ENCODE peak calls at places on chromosomes 3 and 15, in four cellular contexts. Z, M, R and X are unnamed samples.

GRCh38 chr15:68230157-68231100 is 901 bp upstream of the CLN6 start:
- DNase-seq in R (no peak), M (no peak), Z (peak; percentile 15), X (no peak)

GRCh38 chr3:192830279-192831110 is 87.2 kb downstream of the MB21D2 start:
- DNase-seq in R (no peak), M (no peak), Z (no peak), X (no peak)

GRCh38 chr3:45612138-45612537 is 17.6 kb downstream of the LIMD1 start:
- DNase-seq in Z (no peak), R (no peak), M (no peak), X (no peak)

GRCh38 chr15:68409736-68410370 is 22.1 kb downstream of the ITGA11 start:
- DNase-seq in R (peak; percentile 58), Z (no peak), M (no peak), X (no peak)

GRCh38 chr3:46895204-46895660 is 17.7 kb downstream of the PTH1R start:
- DNase-seq in Z (peak; percentile 33), R (no peak), M (peak; percentile 65), X (no peak)

GRCh38 chr3:113148814-113149213 is 62.5 kb upstream of the BOC start:
- DNase-seq in R (no peak), Z (no peak), M (no peak), X (no peak)

GRCh38 chr3:100640633-100641032 is 31.2 kb downstream of the ADGRG7 start:
- DNase-seq in Z (no peak), R (no peak), M (no peak), X (no peak)

GRCh38 chr3:71397046-71397445 is 186.5 kb downstream of the FOXP1 start:
- DNase-seq in M (peak; percentile 58), Z (peak; percentile 21), R (no peak), X (no peak)

GRCh38 chr3:65153850-65154512 is 466.2 kb upstream of the ADAMTS9 start:
- DNase-seq in Z (no peak), M (no peak), R (no peak), X (no peak)

GRCh38 chr3:5017953-5018531 is 38.8 kb downstream of the BHLHE40 start:
- DNase-seq in M (peak; percentile 54), Z (peak; percentile 71), R (peak; percentile 83), X (no peak)

GRCh38 chr15:85026304-85027032 is 44.8 kb downstream of the PDE8A start:
- DNase-seq in Z (peak; percentile 27), M (no peak), R (no peak), X (no peak)

GRCh38 chr15:85028416-85028815 is 46.8 kb downstream of the PDE8A start:
- DNase-seq in M (no peak), R (no peak), Z (no peak), X (no peak)

GRCh38 chr15:85029221-85029620 is 47.6 kb downstream of the PDE8A start:
- DNase-seq in Z (no peak), R (no peak), M (no peak), X (no peak)

GRCh38 chr15:85025516-85026279 is 44.0 kb downstream of the PDE8A start:
- DNase-seq in Z (no peak), R (no peak), M (no peak), X (no peak)

GRCh38 chr15:85027033-85027380 is 45.4 kb downstream of the PDE8A start:
- DNase-seq in R (no peak), Z (peak; percentile 29), M (no peak), X (no peak)
- H3K4me3 ChIP-seq in R (no peak overlapping the region), Z (no peak overlapping the region), M (no peak overlapping the region), X (no peak overlapping the region)

GRCh38 chr15:75335313-75335704 is 554 bp upstream of the COMMD4 start:
- DNase-seq in M (no peak), Z (no peak), R (no peak), X (no peak)
- H3K4me3 ChIP-seq in M (peak overlapping the region; percentile 88), Z (peak overlapping the region; percentile 83), R (peak overlapping the region; percentile 96), X (peak overlapping the region; percentile 79)

DNA sequence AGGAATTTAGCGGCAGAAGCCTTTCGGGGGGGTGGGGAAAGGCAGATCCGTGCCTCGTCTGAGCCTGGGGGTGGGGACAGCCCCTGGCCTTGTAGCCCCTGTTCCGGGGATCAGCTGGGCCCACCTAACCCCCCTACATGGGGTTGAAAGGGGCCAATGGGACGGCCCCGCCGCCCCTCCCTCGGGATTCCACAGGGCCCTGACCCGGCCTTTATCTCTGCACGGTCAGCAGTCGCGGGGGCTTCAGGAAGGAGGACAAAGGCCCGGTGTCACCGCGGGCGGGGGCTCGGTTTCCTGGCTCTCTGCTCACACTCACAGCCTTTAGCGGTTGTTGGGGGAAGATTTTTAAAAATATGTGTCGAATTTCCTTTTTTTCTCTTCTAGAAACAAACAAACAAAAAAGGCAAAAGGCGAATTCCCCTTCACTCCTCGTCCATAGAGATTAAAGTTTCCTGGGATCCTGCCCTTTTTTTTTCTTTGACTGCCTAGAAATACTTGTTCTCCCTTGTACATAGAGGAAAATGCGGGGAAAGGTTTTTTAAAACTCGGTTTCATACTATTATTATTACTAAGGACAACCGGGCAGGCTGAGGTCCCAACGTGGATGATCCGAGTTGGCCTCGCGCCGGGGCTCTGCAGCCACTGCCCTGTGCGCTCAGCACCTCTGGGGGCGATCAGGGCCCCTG is 7.9 kb downstream of the FOXL2 start:
- DNase-seq in M (no peak), Z (no peak), R (no peak), X (no peak)
- H3K4me3 ChIP-seq in M (peak overlapping the region; percentile 7), Z (no peak overlapping the region), R (peak overlapping the region; percentile 67), X (no peak overlapping the region)

DNA sequence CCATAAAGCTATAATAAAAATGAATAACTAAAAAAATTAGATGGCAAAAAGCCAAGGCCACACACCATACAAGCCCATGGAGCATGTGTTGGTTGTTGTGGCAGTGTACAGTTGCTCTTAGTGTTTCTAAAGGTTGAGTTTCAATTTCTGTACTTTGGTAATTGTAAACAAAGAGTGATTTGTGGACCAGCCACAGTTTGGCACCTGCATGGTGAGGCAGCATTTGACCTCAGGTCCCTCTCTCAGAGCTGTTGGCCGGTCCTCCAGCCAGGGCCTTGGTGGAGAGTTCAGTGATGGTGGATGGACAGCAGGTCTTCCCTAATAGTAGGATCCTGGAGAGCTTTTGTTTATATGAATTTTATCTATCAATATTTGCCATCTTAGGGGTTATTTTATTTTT is 5.6 kb downstream of the ACAD9 start:
- DNase-seq in R (no peak), M (no peak), Z (no peak), X (no peak)
- H3K4me3 ChIP-seq in R (no peak overlapping the region), M (no peak overlapping the region), Z (no peak overlapping the region), X (no peak overlapping the region)

GRCh38 chr3:86988986-86989385 is 2.0 kb downstream of the VGLL3 start:
- DNase-seq in Z (no peak), R (no peak), M (no peak), X (no peak)

GRCh38 chr3:86986666-86987420 is 4.1 kb downstream of the VGLL3 start:
- DNase-seq in R (no peak), M (peak; percentile 56), Z (peak; percentile 62), X (no peak)

GRCh38 chr3:86989611-86990010 is 1.3 kb downstream of the VGLL3 start:
- DNase-seq in Z (no peak), R (no peak), M (no peak), X (no peak)

GRCh38 chr3:86987421-86987715 is 3.6 kb downstream of the VGLL3 start:
- DNase-seq in Z (no peak), M (no peak), R (no peak), X (no peak)

GRCh38 chr3:86988235-86988634 is 2.7 kb downstream of the VGLL3 start:
- DNase-seq in R (no peak), M (peak; percentile 91), Z (peak; percentile 86), X (peak; percentile 57)
- H3K4me3 ChIP-seq in R (peak overlapping the region; percentile 55), M (no peak overlapping the region), Z (peak overlapping the region; percentile 93), X (peak overlapping the region; percentile 68)

GRCh38 chr15:60397772-60398445 is at the start of gene ANXA2:
- DNase-seq in Z (peak; percentile 95), R (peak; percentile 91), M (peak; percentile 95), X (peak; percentile 73)
- H3K4me3 ChIP-seq in Z (peak within 1 kb of the TSS; percentile 97), R (peak within 1 kb of the TSS; percentile 90), M (peak within 1 kb of the TSS; percentile 56), X (peak within 1 kb of the TSS; percentile 78)

GRCh38 chr15:89490081-89490480 is 6.3 kb downstream of the RHCG start:
- DNase-seq in Z (no peak), R (no peak), M (no peak), X (no peak)

GRCh38 chr15:89490550-89491315 is 5.7 kb downstream of the RHCG start:
- DNase-seq in M (no peak), R (no peak), Z (no peak), X (no peak)

GRCh38 chr15:89489376-89489775 is 7.0 kb downstream of the RHCG start:
- DNase-seq in R (no peak), Z (no peak), M (no peak), X (no peak)

GRCh38 chr15:89483079-89483478 is 13.3 kb downstream of the RHCG start:
- DNase-seq in M (no peak), R (no peak), Z (no peak), X (no peak)

DNA sequence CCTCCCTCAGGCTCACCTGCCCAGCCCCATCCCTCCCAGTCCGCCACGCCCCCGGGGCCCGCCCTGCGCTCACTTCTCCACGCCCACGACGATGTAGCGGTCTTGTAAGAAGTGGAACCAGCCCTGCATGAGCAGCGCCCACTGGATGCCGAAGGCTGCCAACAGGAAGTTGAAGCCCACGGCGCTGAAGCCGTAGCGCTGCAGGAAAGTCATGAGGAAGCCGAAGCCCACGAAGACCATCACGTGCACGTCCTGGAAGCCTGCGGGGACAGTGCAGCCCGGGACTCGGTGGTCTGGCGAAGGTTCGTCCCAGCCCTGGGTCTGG is 9.7 kb downstream of the RHCG start:
- DNase-seq in M (peak; percentile 15), Z (no peak), R (no peak), X (no peak)
- H3K4me3 ChIP-seq in M (no peak overlapping the region), Z (no peak overlapping the region), R (no peak overlapping the region), X (no peak overlapping the region)

GRCh38 chr15:98643104-98643503 is 5.2 kb upstream of the IGF1R start:
- DNase-seq in R (no peak), M (no peak), Z (no peak), X (no peak)
- H3K4me3 ChIP-seq in R (no peak overlapping the region), M (no peak overlapping the region), Z (no peak overlapping the region), X (no peak overlapping the region)